ENCODE peak calls at places on chromosomes 5 and 9, in seven cellular contexts. L, H, Q, V, B, S and Y are unnamed samples.
A peak's percentile ranks its signal among the peaks of the same experiment; 100 is the strongest.

GRCh38 chr9:21919377-21920362 is 74.5 kb downstream of the CDKN2A start:
- ATAC-seq in L (peak; percentile 50), H (peak; percentile 77), Q (no peak), V (peak; percentile 80), B (peak; percentile 89), S (no peak), Y (no peak)

GRCh38 chr9:101764455-101764854 is 26.0 kb upstream of the GRIN3A start:
- ATAC-seq in L (no peak), H (no peak), Q (no peak), V (no peak), B (no peak), S (no peak), Y (no peak)

GRCh38 chr9:21744874-21745273 is 57.6 kb upstream of the MTAP start:
- ATAC-seq in L (no peak), H (no peak), Q (peak; percentile 82), V (peak; percentile 42), B (no peak), S (no peak), Y (no peak)

GRCh38 chr9:14238044-14238443 is 75.9 kb downstream of the NFIB start:
- ATAC-seq in L (peak; percentile 95), H (no peak), Q (no peak), V (no peak), B (no peak), S (peak; percentile 80), Y (no peak)

GRCh38 chr9:131398204-131398603 is 4.3 kb downstream of the PRRC2B start:
- ATAC-seq in L (no peak), H (peak; percentile 50), Q (no peak), V (peak; percentile 53), B (peak; percentile 5), S (no peak), Y (peak; percentile 41)

GRCh38 chr5:157571357-157571827 is 4.2 kb downstream of the ADAM19 start:
- ATAC-seq in L (no peak), H (peak; percentile 50), Q (no peak), V (peak; percentile 66), B (peak; percentile 18), S (no peak), Y (peak; percentile 93)

GRCh38 chr5:40616791-40617190 is 62.9 kb upstream of the PTGER4 start:
- ATAC-seq in L (no peak), H (no peak), Q (no peak), V (peak; percentile 42), B (no peak), S (no peak), Y (peak; percentile 72)

GRCh38 chr5:9782806-9783560 is 152.8 kb upstream of the TAS2R1 start:
- ATAC-seq in L (no peak), H (no peak), Q (no peak), V (no peak), B (no peak), S (peak; percentile 49), Y (no peak)

GRCh38 chr5:179906795-179907569 is 715 bp downstream of the TBC1D9B start:
- ATAC-seq in L (peak; percentile 49), H (peak; percentile 40), Q (no peak), V (peak; percentile 12), B (no peak), S (peak; percentile 48), Y (peak; percentile 58)

GRCh38 chr9:36671561-36671960 is 98.9 kb downstream of the MELK start:
- ATAC-seq in L (no peak), H (no peak), Q (no peak), V (no peak), B (no peak), S (no peak), Y (no peak)

GRCh38 chr9:98785333-98785933 is 10.9 kb downstream of the ANKS6 start:
- ATAC-seq in L (no peak), H (no peak), Q (no peak), V (no peak), B (no peak), S (no peak), Y (no peak)

GRCh38 chr9:87556039-87556438 is 58.4 kb downstream of the DAPK1 start:
- ATAC-seq in L (no peak), H (no peak), Q (no peak), V (no peak), B (no peak), S (no peak), Y (no peak)

GRCh38 chr5:14399054-14399657 is 182.4 kb upstream of the OTULINL start:
- ATAC-seq in L (peak; percentile 56), H (no peak), Q (peak; percentile 35), V (peak; percentile 72), B (no peak), S (peak; percentile 63), Y (no peak)

GRCh38 chr5:133048993-133049725 is 2.7 kb upstream of the HSPA4 start:
- ATAC-seq in L (no peak), H (no peak), Q (no peak), V (no peak), B (no peak), S (no peak), Y (no peak)

GRCh38 chr9:124320062-124320973 is 62.6 kb downstream of the NEK6 start:
- ATAC-seq in L (peak; percentile 89), H (no peak), Q (peak; percentile 80), V (peak; percentile 61), B (peak; percentile 50), S (peak; percentile 85), Y (no peak)

GRCh38 chr5:61941637-61942036 is 364.4 kb upstream of the KIF2A start:
- ATAC-seq in L (peak; percentile 55), H (no peak), Q (no peak), V (no peak), B (no peak), S (no peak), Y (no peak)

GRCh38 chr5:100777680-100778281 is 125.3 kb downstream of the ST8SIA4 start:
- ATAC-seq in L (peak; percentile 91), H (no peak), Q (no peak), V (peak; percentile 67), B (peak; percentile 53), S (no peak), Y (peak; percentile 89)

GRCh38 chr9:97487107-97487506 is 14.4 kb upstream of the TMOD1 start:
- ATAC-seq in L (peak; percentile 77), H (no peak), Q (no peak), V (no peak), B (no peak), S (peak; percentile 73), Y (no peak)

GRCh38 chr9:76255781-76256455 is 138.3 kb downstream of the RFK start:
- ATAC-seq in L (peak; percentile 49), H (no peak), Q (peak; percentile 96), V (no peak), B (no peak), S (no peak), Y (no peak)

GRCh38 chr9:131402738-131403492 is 9.0 kb downstream of the PRRC2B start:
- ATAC-seq in L (peak; percentile 47), H (no peak), Q (peak; percentile 93), V (no peak), B (no peak), S (peak; percentile 90), Y (no peak)

GRCh38 chr5:56658972-56659371 is 156.4 kb upstream of the MAP3K1 start:
- ATAC-seq in L (peak; percentile 65), H (no peak), Q (no peak), V (no peak), B (no peak), S (no peak), Y (no peak)

GRCh38 chr5:74105126-74105780 is 479.3 kb downstream of the ARHGEF28 start:
- ATAC-seq in L (no peak), H (no peak), Q (no peak), V (no peak), B (no peak), S (no peak), Y (no peak)

GRCh38 chr9:134390947-134391318 is 64.7 kb downstream of the RXRA start:
- ATAC-seq in L (no peak), H (peak; percentile 5), Q (no peak), V (no peak), B (no peak), S (no peak), Y (peak; percentile 69)

GRCh38 chr5:43290726-43291125 is 22.5 kb downstream of the HMGCS1 start:
- ATAC-seq in L (no peak), H (no peak), Q (no peak), V (no peak), B (no peak), S (no peak), Y (no peak)

GRCh38 chr5:92081958-92082712 is 699.0 kb upstream of the ARRDC3 start:
- ATAC-seq in L (no peak), H (no peak), Q (no peak), V (no peak), B (no peak), S (no peak), Y (no peak)

GRCh38 chr5:142235050-142235797 is 89.6 kb downstream of the SPRY4 start:
- ATAC-seq in L (peak; percentile 73), H (no peak), Q (no peak), V (no peak), B (peak; percentile 71), S (no peak), Y (peak; percentile 31)

GRCh38 chr9:38160613-38161215 is 91.7 kb upstream of the SHB start:
- ATAC-seq in L (no peak), H (no peak), Q (no peak), V (peak; percentile 54), B (no peak), S (peak; percentile 86), Y (no peak)

GRCh38 chr9:130321082-130321481 is 55.5 kb downstream of the HMCN2 start:
- ATAC-seq in L (no peak), H (no peak), Q (no peak), V (no peak), B (no peak), S (no peak), Y (no peak)

GRCh38 chr9:97905228-97905627 is 17.1 kb downstream of the TRMO start:
- ATAC-seq in L (no peak), H (peak; percentile 83), Q (no peak), V (peak; percentile 78), B (peak; percentile 70), S (no peak), Y (no peak)

GRCh38 chr9:35506359-35506758 is 16.4 kb downstream of the RUSC2 start:
- ATAC-seq in L (no peak), H (no peak), Q (no peak), V (no peak), B (no peak), S (no peak), Y (no peak)